ENCODE peak calls at places on chromosome 6, in nine cellular contexts. B is retinal pigment epithelial cell; U is AG04450; W is adrenal gland; X is IMR-90; E is CD8-positive, alpha-beta T cell; M is left ventricle myocardium inferior; I is lower leg skin; G is fibroblast of lung. P is an unnamed sample.

GRCh38 chr6:161486903-161487531 is 213.2 kb upstream of the AGPAT4 start:
- DNase-seq in B (no peak), U (no peak), W (no peak), X (no peak), E (no peak), M (no peak), I (no peak), G (no peak), P (peak; percentile 63)

GRCh38 chr6:127897437-127897836 is 3.4 kb downstream of the THEMIS start:
- DNase-seq in B (peak; percentile 52), U (no peak), W (no peak), X (no peak), E (no peak), M (no peak), I (no peak), G (no peak), P (no peak)

GRCh38 chr6:3755637-3756515 is 4.4 kb upstream of the PXDC1 start:
- DNase-seq in B (no peak), U (no peak), W (no peak), X (no peak), E (no peak), M (no peak), I (no peak), G (no peak), P (no peak)

GRCh38 chr6:142359271-142359960 is 57.6 kb downstream of the ADGRG6 start:
- DNase-seq in B (no peak), U (no peak), W (no peak), X (no peak), E (no peak), M (no peak), I (no peak), G (no peak), P (no peak)

GRCh38 chr6:109036588-109037320 is 57.9 kb downstream of the SESN1 start:
- DNase-seq in B (no peak), U (no peak), W (no peak), X (no peak), E (no peak), M (no peak), I (no peak), G (no peak), P (no peak)

GRCh38 chr6:107786709-107787588 is 37.2 kb downstream of the SCML4 start:
- DNase-seq in B (no peak), U (no peak), W (no peak), X (no peak), E (no peak), M (no peak), I (no peak), G (no peak), P (no peak)

GRCh38 chr6:37351027-37351426 is 2.8 kb upstream of the RNF8 start:
- DNase-seq in B (no peak), U (no peak), W (no peak), X (no peak), E (no peak), M (no peak), I (no peak), G (no peak), P (no peak)

GRCh38 chr6:56250266-56250665 is 2.9 kb upstream of the COL21A1 start:
- DNase-seq in B (no peak), U (no peak), W (no peak), X (no peak), E (no peak), M (no peak), I (no peak), G (no peak), P (no peak)

GRCh38 chr6:15359335-15359862 is 113.5 kb downstream of the JARID2 start:
- DNase-seq in B (no peak), U (peak; percentile 36), W (no peak), X (peak; percentile 78), E (no peak), M (no peak), I (no peak), G (no peak), P (no peak)

GRCh38 chr6:106527111-106527510 is 102.2 kb downstream of the RTN4IP1 start:
- DNase-seq in B (no peak), U (no peak), W (no peak), X (no peak), E (no peak), M (no peak), I (no peak), G (no peak), P (peak; percentile 68)

GRCh38 chr6:166604328-166604727 is 17.9 kb upstream of the RAMACL start:
- DNase-seq in B (no peak), U (no peak), W (no peak), X (no peak), E (no peak), M (no peak), I (no peak), G (no peak), P (no peak)

GRCh38 chr6:108562503-108562993 is 1.8 kb downstream of the FOXO3 start:
- DNase-seq in B (no peak), U (no peak), W (no peak), X (peak; percentile 81), E (no peak), M (peak; percentile 64), I (peak; percentile 75), G (peak; percentile 75), P (peak; percentile 90)

GRCh38 chr6:17454316-17455005 is 61.1 kb downstream of the CAP2 start:
- DNase-seq in B (peak; percentile 97), U (peak; percentile 57), W (no peak), X (peak; percentile 59), E (no peak), M (no peak), I (no peak), G (peak; percentile 64), P (no peak)

GRCh38 chr6:16950825-16951495 is 150.9 kb upstream of the STMND1 start:
- DNase-seq in B (no peak), U (no peak), W (no peak), X (no peak), E (no peak), M (no peak), I (no peak), G (no peak), P (no peak)

GRCh38 chr6:151130329-151130728 is 109.4 kb upstream of the AKAP12 start:
- DNase-seq in B (no peak), U (no peak), W (no peak), X (no peak), E (no peak), M (no peak), I (no peak), G (no peak), P (no peak)

GRCh38 chr6:139364302-139364981 is 10.0 kb downstream of the CITED2 start:
- DNase-seq in B (no peak), U (no peak), W (no peak), X (peak; percentile 63), E (no peak), M (no peak), I (no peak), G (peak; percentile 77), P (peak; percentile 52)

GRCh38 chr6:80457044-80457933 is 350.8 kb downstream of the BCKDHB start:
- DNase-seq in B (peak; percentile 93), U (peak; percentile 88), W (peak; percentile 90), X (peak; percentile 98), E (no peak), M (peak; percentile 68), I (peak; percentile 77), G (peak; percentile 98), P (peak; percentile 96)

GRCh38 chr6:46014511-46015118 is 1.0 kb downstream of the CLIC5 start:
- DNase-seq in B (no peak), U (no peak), W (no peak), X (no peak), E (no peak), M (peak; percentile 25), I (no peak), G (no peak), P (no peak)

GRCh38 chr6:98016565-98016964 is 733.5 kb upstream of the MMS22L start:
- DNase-seq in B (no peak), U (no peak), W (no peak), X (no peak), E (no peak), M (no peak), I (no peak), G (no peak), P (no peak)

GRCh38 chr6:98020222-98020621 is 737.2 kb upstream of the MMS22L start:
- DNase-seq in B (no peak), U (no peak), W (no peak), X (no peak), E (no peak), M (no peak), I (no peak), G (no peak), P (no peak)

GRCh38 chr6:98014791-98015201 is 731.8 kb upstream of the MMS22L start:
- DNase-seq in B (no peak), U (no peak), W (no peak), X (no peak), E (no peak), M (no peak), I (no peak), G (no peak), P (no peak)
- H3K4me3 ChIP-seq in B (no peak overlapping the region), U (no peak overlapping the region), W (no peak overlapping the region), X (no peak overlapping the region), E (no peak overlapping the region), M (no peak overlapping the region), I (no peak overlapping the region), G (no peak overlapping the region), P (no peak overlapping the region)

GRCh38 chr6:10146723-10147451 is 268.0 kb downstream of the TFAP2A start:
- DNase-seq in B (no peak), U (no peak), W (peak; percentile 25), X (peak; percentile 8), E (no peak), M (no peak), I (no peak), G (peak; percentile 24), P (peak; percentile 71)
- H3K4me3 ChIP-seq in B (peak overlapping the region; percentile 11), U (no peak overlapping the region), W (peak overlapping the region; percentile 33), X (peak overlapping the region; percentile 41), E (no peak overlapping the region), M (peak overlapping the region; percentile 29), I (no peak overlapping the region), G (no peak overlapping the region), P (peak overlapping the region; percentile 11)

GRCh38 chr6:28720357-28721231 is 194.9 kb downstream of the GPX5 start:
- DNase-seq in B (no peak), U (no peak), W (no peak), X (no peak), E (no peak), M (no peak), I (no peak), G (no peak), P (no peak)
- H3K4me3 ChIP-seq in B (no peak overlapping the region), U (no peak overlapping the region), W (no peak overlapping the region), X (no peak overlapping the region), E (no peak overlapping the region), M (no peak overlapping the region), I (no peak overlapping the region), G (no peak overlapping the region), P (no peak overlapping the region)

GRCh38 chr6:14210077-14210476 is 92.5 kb downstream of the CD83 start:
- DNase-seq in B (no peak), U (no peak), W (no peak), X (no peak), E (no peak), M (no peak), I (no peak), G (no peak), P (no peak)
- H3K4me3 ChIP-seq in B (no peak overlapping the region), U (peak overlapping the region; percentile 66), W (no peak overlapping the region), X (no peak overlapping the region), E (no peak overlapping the region), M (peak overlapping the region; percentile 89), I (no peak overlapping the region), G (no peak overlapping the region), P (no peak overlapping the region)

GRCh38 chr6:129501401-129502051 is 208.5 kb downstream of the ARHGAP18 start:
- DNase-seq in B (peak; percentile 86), U (peak; percentile 89), W (peak; percentile 86), X (peak; percentile 96), E (no peak), M (no peak), I (peak; percentile 72), G (peak; percentile 98), P (peak; percentile 93)
- H3K4me3 ChIP-seq in B (no peak overlapping the region), U (no peak overlapping the region), W (no peak overlapping the region), X (no peak overlapping the region), E (no peak overlapping the region), M (no peak overlapping the region), I (no peak overlapping the region), G (no peak overlapping the region), P (no peak overlapping the region)

GRCh38 chr6:100445512-100445911 is 19.2 kb downstream of the SIM1 start:
- DNase-seq in B (no peak), U (no peak), W (no peak), X (no peak), E (no peak), M (no peak), I (no peak), G (no peak), P (no peak)
- H3K4me3 ChIP-seq in B (no peak overlapping the region), U (no peak overlapping the region), W (no peak overlapping the region), X (no peak overlapping the region), E (no peak overlapping the region), M (no peak overlapping the region), I (no peak overlapping the region), G (no peak overlapping the region), P (no peak overlapping the region)

P was measured in epithelial cell of esophagus.